ENCODE peak calls at places on chromosomes 7 and 10, in ten cellular contexts. V, I, X, N, Z, R, B, P, H and S are unnamed samples.

GRCh38 chr7:108598153-108598552 is 28.5 kb downstream of the DNAJB9 start:
- DNase-seq in N (no peak), R (no peak), B (no peak), H (no peak), P (no peak), Z (no peak), X (no peak), V (no peak), I (no peak), S (no peak)

GRCh38 chr7:150379590-150380379 is 655 bp downstream of the ZNF775 start:
- DNase-seq in I (no peak), B (no peak), V (no peak), X (no peak), N (no peak), R (no peak), Z (no peak), H (no peak), P (no peak), S (no peak)

GRCh38 chr7:38002689-38003088 is 82.2 kb downstream of the EPDR1 start:
- DNase-seq in I (no peak), N (no peak), Z (no peak), X (no peak), R (no peak), P (no peak), B (no peak), V (no peak), H (no peak), S (no peak)

GRCh38 chr10:88028654-88029053 is 165.2 kb downstream of the PTEN start:
- DNase-seq in H (no peak), X (no peak), V (peak), P (no peak), R (no peak), B (no peak), Z (no peak), I (no peak), N (no peak), S (no peak)

GRCh38 chr7:17239683-17240521 is 58.5 kb upstream of the AHR start:
- DNase-seq in X (peak), R (no peak), I (no peak), V (peak), P (no peak), Z (no peak), B (no peak), N (no peak), H (no peak), S (no peak)

GRCh38 chr10:79096514-79096913 is 27.7 kb downstream of the ZMIZ1 start:
- DNase-seq in I (no peak), N (no peak), B (no peak), X (no peak), V (no peak), R (no peak), Z (no peak), P (no peak), H (no peak), S (no peak)

GRCh38 chr10:31028076-31028475 is 3.6 kb downstream of the ZNF438 start:
- DNase-seq in B (no peak), Z (no peak), R (no peak), V (no peak), H (no peak), X (no peak), P (no peak), N (no peak), I (no peak), S (no peak)

GRCh38 chr10:122493761-122494160 is 32.4 kb downstream of the HTRA1 start:
- DNase-seq in I (no peak), R (no peak), V (no peak), P (no peak), H (no peak), X (no peak), Z (no peak), B (no peak), N (no peak), S (no peak)

GRCh38 chr7:125423444-125424155 is 494.0 kb upstream of the POT1 start:
- DNase-seq in V (peak), B (no peak), P (no peak), H (no peak), X (peak), I (no peak), R (no peak), Z (no peak), N (no peak), S (no peak)

GRCh38 chr7:25846722-25847121 is 305.3 kb upstream of the NFE2L3 start:
- DNase-seq in R (peak), N (peak), V (peak), P (no peak), Z (no peak), I (no peak), B (peak), H (peak), X (peak), S (peak)

GRCh38 chr10:13206546-13207443 is 27.4 kb downstream of the UCMA start:
- DNase-seq in P (no peak), X (peak), B (peak), V (no peak), Z (no peak), N (peak), I (no peak), R (no peak), H (no peak), S (no peak)

GRCh38 chr10:105973912-105974311 is 1190.6 kb downstream of the SORCS1 start:
- DNase-seq in Z (no peak), P (no peak), R (no peak), V (no peak), X (no peak), B (no peak), I (no peak), H (no peak), N (no peak), S (no peak)